ENCODE peak calls at places on chromosomes 11 and 22, in five cellular contexts. E is mesendoderm, H is AG04450, Y is neuronal stem cell, B is foreskin fibroblast. G is an unnamed sample.

GRCh38 chr11:16780698-16781550 is 42.5 kb downstream of the C11orf58 start:
- DNase-seq in E (no peak), H (no peak), Y (no peak), B (no peak), G (no peak)

GRCh38 chr11:19164881-19165280 is 36.9 kb downstream of the CSRP3 start:
- DNase-seq in E (no peak), H (no peak), Y (no peak), B (no peak), G (no peak)

GRCh38 chr11:60389279-60389910 is 6.9 kb upstream of the MS4A14 start:
- DNase-seq in E (no peak), H (no peak), Y (no peak), B (no peak), G (peak; percentile 19)

GRCh38 chr11:106087815-106088435 is 10.5 kb downstream of the AASDHPPT start:
- DNase-seq in E (peak; percentile 55), H (no peak), Y (peak; percentile 40), B (peak; percentile 78), G (no peak)

GRCh38 chr11:122709042-122709760 is 53.7 kb downstream of the UBASH3B start:
- DNase-seq in E (peak; percentile 92), H (no peak), Y (no peak), B (peak; percentile 93), G (peak; percentile 61)

GRCh38 chr11:12199231-12199948 is 89.0 kb downstream of the MICAL2 start:
- DNase-seq in E (peak; percentile 52), H (no peak), Y (no peak), B (no peak), G (no peak)

GRCh38 chr11:57321996-57322880 is 2.5 kb downstream of the TNKS1BP1 start:
- DNase-seq in E (peak; percentile 97), H (peak; percentile 95), Y (peak; percentile 59), B (peak; percentile 99), G (peak; percentile 94)

GRCh38 chr22:48449466-48450187 is 1378.0 kb downstream of the BRD1 start:
- DNase-seq in E (no peak), H (no peak), Y (no peak), B (no peak), G (peak; percentile 51)

GRCh38 chr11:65814131-65814959 is 19.4 kb upstream of the SNX32 start:
- DNase-seq in E (no peak), H (no peak), Y (no peak), B (peak; percentile 48), G (no peak)

GRCh38 chr11:94974178-94974577 is 669 bp downstream of the KDM4D start:
- DNase-seq in E (no peak), H (no peak), Y (no peak), B (no peak), G (peak; percentile 14)
- H3K4me3 ChIP-seq in E (peak overlapping the region; percentile 98), H (peak overlapping the region; percentile 97), Y (peak overlapping the region; percentile 92), B (peak overlapping the region; percentile 81), G (peak overlapping the region; percentile 57)

GRCh38 chr11:92765418-92765817 is 204.0 kb upstream of the MTNR1B start:
- DNase-seq in E (no peak), H (no peak), Y (no peak), B (no peak), G (no peak)
- H3K4me3 ChIP-seq in E (no peak overlapping the region), H (no peak overlapping the region), Y (no peak overlapping the region), B (no peak overlapping the region), G (no peak overlapping the region)

GRCh38 chr22:20903093-20903492 is 14.1 kb upstream of the CRKL start:
- DNase-seq in E (no peak), H (no peak), Y (no peak), B (no peak), G (no peak)

GRCh38 chr22:20904008-20904979 is 12.9 kb upstream of the CRKL start:
- DNase-seq in E (no peak), H (peak; percentile 91), Y (no peak), B (peak; percentile 97), G (no peak)

GRCh38 chr22:20905415-20906386 is 11.5 kb upstream of the CRKL start:
- DNase-seq in E (no peak), H (no peak), Y (no peak), B (peak; percentile 52), G (no peak)

GRCh38 chr22:20906387-20906767 is 10.8 kb upstream of the CRKL start:
- DNase-seq in E (no peak), H (no peak), Y (no peak), B (no peak), G (no peak)

DNA sequence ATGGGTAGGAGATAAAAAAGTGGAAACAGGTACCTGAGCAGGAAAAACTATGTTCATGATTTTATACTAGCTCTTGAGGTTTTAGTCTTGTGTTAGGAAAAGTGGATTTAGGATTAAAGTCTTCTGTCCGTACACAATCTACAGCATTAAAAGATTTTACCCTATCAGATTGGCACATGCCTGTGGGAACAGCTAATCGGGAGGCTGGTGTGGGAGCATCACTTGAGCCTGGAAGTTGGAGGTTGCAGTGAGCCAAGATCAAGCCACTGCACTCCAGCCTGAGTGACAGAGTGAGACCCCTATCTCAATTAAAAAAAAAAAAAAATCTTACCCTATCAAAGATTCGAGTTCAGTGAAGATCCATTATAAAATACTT is 12.2 kb upstream of the CRKL start:
- DNase-seq in E (no peak), H (no peak), Y (no peak), B (no peak), G (no peak)
- H3K4me3 ChIP-seq in E (no peak overlapping the region), H (no peak overlapping the region), Y (no peak overlapping the region), B (no peak overlapping the region), G (no peak overlapping the region)

GRCh38 chr11:128482512-128483191 is 104.7 kb downstream of the ETS1 start:
- DNase-seq in E (no peak), H (no peak), Y (no peak), B (peak; percentile 61), G (no peak)
- H3K4me3 ChIP-seq in E (no peak overlapping the region), H (no peak overlapping the region), Y (no peak overlapping the region), B (no peak overlapping the region), G (no peak overlapping the region)

GRCh38 chr11:504053-504993 is 2.7 kb downstream of the RNH1 start:
- DNase-seq in E (no peak), H (no peak), Y (no peak), B (peak; percentile 85), G (no peak)

GRCh38 chr11:502288-503178 is 4.5 kb downstream of the RNH1 start:
- DNase-seq in E (no peak), H (no peak), Y (no peak), B (no peak), G (no peak)

GRCh38 chr11:501683-502287 is 5.3 kb downstream of the RNH1 start:
- DNase-seq in E (no peak), H (no peak), Y (no peak), B (no peak), G (no peak)

GRCh38 chr11:504994-505344 is 2.1 kb downstream of the RNH1 start:
- DNase-seq in E (no peak), H (no peak), Y (no peak), B (no peak), G (no peak)

DNA sequence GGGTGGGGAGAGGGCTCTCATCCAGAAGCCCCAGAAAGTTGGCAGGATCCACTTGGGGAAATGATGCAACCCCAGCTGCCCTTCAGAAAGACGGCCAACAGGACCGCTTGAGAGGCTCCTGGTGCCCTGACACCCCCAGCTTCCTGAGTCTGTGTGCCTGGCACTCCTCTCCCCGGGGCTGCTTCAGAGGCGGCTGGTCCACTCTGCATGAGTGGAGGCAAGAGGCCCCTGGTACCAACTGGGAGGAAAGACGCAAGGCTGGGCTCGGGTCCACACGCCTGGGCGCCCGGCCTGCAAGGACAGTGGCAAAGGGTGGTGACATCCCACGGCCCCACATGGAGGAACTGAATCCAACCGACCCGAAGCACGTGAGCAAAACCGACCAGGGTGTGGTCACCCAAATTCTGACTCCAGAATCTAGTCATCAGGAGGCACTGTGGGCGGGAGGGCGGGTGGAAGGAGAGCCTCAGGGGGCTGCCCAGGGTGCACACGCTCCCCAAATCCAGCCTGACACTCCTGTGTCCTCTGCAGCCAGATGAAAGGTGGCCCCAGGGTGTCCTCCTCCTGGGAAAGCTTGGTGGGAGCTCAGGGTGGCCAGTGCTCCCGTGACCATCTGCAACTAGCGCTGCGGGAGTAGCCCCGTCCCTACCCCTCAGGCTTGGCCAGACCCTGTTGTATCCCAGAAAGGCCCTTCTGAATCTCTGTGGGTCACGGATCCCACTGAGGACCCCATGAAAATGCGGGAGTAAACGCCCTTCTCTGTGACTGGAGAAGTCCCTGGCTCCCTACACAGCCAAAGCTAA is 3.7 kb downstream of the RNH1 start:
- DNase-seq in E (no peak), H (no peak), Y (no peak), B (peak; percentile 82), G (no peak)
- H3K4me3 ChIP-seq in E (no peak overlapping the region), H (peak overlapping the region; percentile 58), Y (no peak overlapping the region), B (peak overlapping the region; percentile 93), G (no peak overlapping the region)

GRCh38 chr11:126147268-126148111 is 64.0 kb downstream of the RPUSD4 start:
- DNase-seq in E (peak; percentile 49), H (no peak), Y (peak; percentile 52), B (no peak), G (no peak)
- H3K4me3 ChIP-seq in E (no peak overlapping the region), H (no peak overlapping the region), Y (no peak overlapping the region), B (no peak overlapping the region), G (no peak overlapping the region)

DNA sequence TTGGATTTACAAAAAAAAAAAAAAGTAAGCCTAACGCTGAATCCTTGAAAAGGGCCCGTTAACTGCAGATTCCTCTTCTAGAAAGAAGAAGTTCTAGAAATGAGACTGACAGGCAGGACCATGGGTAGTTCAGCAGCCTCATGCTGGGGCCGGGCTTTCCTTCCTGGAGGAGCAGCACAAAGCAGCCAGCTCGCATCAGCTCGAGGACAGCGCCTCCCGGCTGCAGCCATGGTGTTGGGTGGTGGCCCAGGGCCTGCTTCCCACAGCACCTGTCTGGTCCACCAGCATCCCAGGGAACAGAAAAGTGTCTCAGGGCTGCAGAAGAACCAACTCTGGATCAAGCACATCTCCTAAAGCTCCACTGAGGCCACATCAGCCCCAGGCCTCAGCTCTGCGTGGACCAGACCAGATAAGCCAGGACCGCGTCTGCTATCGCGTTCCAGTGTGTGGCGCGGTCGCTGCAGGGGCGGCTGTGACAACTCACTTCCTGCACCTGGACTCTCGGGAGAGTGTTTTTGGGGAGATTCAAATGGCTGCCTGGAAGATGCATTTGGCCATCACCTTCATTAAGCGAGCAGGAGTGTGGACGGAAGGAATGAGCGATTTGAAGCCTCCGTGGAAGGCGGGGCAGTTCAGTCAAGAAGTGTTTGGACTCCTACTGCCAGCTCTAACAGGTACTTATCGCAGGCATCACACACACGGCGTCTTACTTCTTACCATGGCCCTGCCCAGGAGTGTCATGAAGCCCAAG is 53.5 kb downstream of the MYH9 start:
- DNase-seq in E (peak; percentile 78), H (no peak), Y (no peak), B (no peak), G (no peak)
- H3K4me3 ChIP-seq in E (no peak overlapping the region), H (no peak overlapping the region), Y (no peak overlapping the region), B (no peak overlapping the region), G (no peak overlapping the region)